ENCODE peak calls at places on chromosomes 1 and 21, in four cellular contexts. T, A, F and P are unnamed samples.

GRCh38 chr1:109214695-109215623 is 1.2 kb downstream of the SARS1 start:
- DNase-seq in T (peak; percentile 93), A (peak; percentile 76), F (no peak), P (peak; percentile 91)

GRCh38 chr1:216221260-216221700 is 202.0 kb downstream of the USH2A start:
- DNase-seq in T (peak; percentile 57), A (peak; percentile 49), F (peak; percentile 82), P (peak; percentile 87)

GRCh38 chr1:22288593-22289241 is 145.8 kb upstream of the WNT4 start:
- DNase-seq in T (no peak), A (no peak), F (no peak), P (peak; percentile 58)

GRCh38 chr21:24759348-24760118 is 847.7 kb downstream of the MRPL39 start:
- DNase-seq in T (no peak), A (no peak), F (no peak), P (no peak)

GRCh38 chr1:233654667-233655432 is 40.9 kb downstream of the KCNK1 start:
- DNase-seq in T (no peak), A (no peak), F (no peak), P (no peak)

GRCh38 chr1:82330330-82330729 is 529.6 kb downstream of the ADGRL2 start:
- DNase-seq in T (no peak), A (no peak), F (no peak), P (no peak)

GRCh38 chr1:203512830-203513578 is 19.1 kb downstream of the OPTC start:
- DNase-seq in T (peak; percentile 18), A (no peak), F (no peak), P (peak; percentile 98)

GRCh38 chr1:187794561-187794960 is 965.8 kb downstream of the PLA2G4A start:
- DNase-seq in T (no peak), A (no peak), F (no peak), P (no peak)

GRCh38 chr1:86156571-86157455 is at the start of gene COL24A1:
- DNase-seq in T (no peak), A (no peak), F (peak; percentile 87), P (peak; percentile 57)

GRCh38 chr1:78688701-78689100 is 39.1 kb downstream of the IFI44 start:
- DNase-seq in T (no peak), A (no peak), F (no peak), P (peak; percentile 42)

GRCh38 chr1:169113613-169114119 is 7.2 kb downstream of the ATP1B1 start:
- DNase-seq in T (peak; percentile 70), A (no peak), F (no peak), P (peak; percentile 94)

GRCh38 chr1:48052923-48053291 is 55.7 kb upstream of the TRABD2B start:
- DNase-seq in T (no peak), A (no peak), F (no peak), P (no peak)

GRCh38 chr1:3022511-3022973 is 1.3 kb downstream of the ACTRT2 start:
- DNase-seq in T (no peak), A (no peak), F (no peak), P (no peak)

GRCh38 chr1:204692852-204693356 is 7.4 kb upstream of the LRRN2 start:
- DNase-seq in T (no peak), A (no peak), F (peak; percentile 53), P (no peak)

GRCh38 chr1:41641483-41641829 is 157.0 kb upstream of the EDN2 start:
- DNase-seq in T (peak; percentile 61), A (no peak), F (no peak), P (no peak)

GRCh38 chr1:228891134-228892034 is 156.1 kb downstream of the RHOU start:
- DNase-seq in T (no peak), A (no peak), F (no peak), P (peak; percentile 49)

GRCh38 chr21:25956993-25957714 is 213.4 kb downstream of the APP start:
- DNase-seq in T (no peak), A (no peak), F (no peak), P (peak; percentile 52)

GRCh38 chr1:235313262-235313661 is 14.7 kb downstream of the ARID4B start:
- DNase-seq in T (no peak), A (no peak), F (no peak), P (no peak)

GRCh38 chr1:96843196-96843595 is 121.6 kb downstream of the PTBP2 start:
- DNase-seq in T (no peak), A (no peak), F (no peak), P (peak; percentile 76)

GRCh38 chr1:164914208-164914607 is 355.2 kb downstream of the PBX1 start:
- DNase-seq in T (no peak), A (no peak), F (no peak), P (peak; percentile 34)

GRCh38 chr1:25549273-25550154 is 6.1 kb downstream of the LDLRAP1 start:
- DNase-seq in T (peak; percentile 95), A (no peak), F (no peak), P (peak; percentile 56)

GRCh38 chr1:2282556-2283270 is 54.6 kb downstream of the SKI start:
- DNase-seq in T (no peak), A (no peak), F (no peak), P (no peak)

GRCh38 chr1:212291505-212292134 is 6.4 kb downstream of the PPP2R5A start:
- DNase-seq in T (peak; percentile 66), A (peak; percentile 35), F (peak; percentile 80), P (peak; percentile 74)

GRCh38 chr1:167090289-167090942 is at the start of gene GPA33:
- DNase-seq in T (peak; percentile 23), A (peak; percentile 60), F (no peak), P (no peak)

GRCh38 chr1:2151252-2151651 is 43.3 kb downstream of the FAAP20 start:
- DNase-seq in T (no peak), A (no peak), F (no peak), P (no peak)

GRCh38 chr1:44359234-44359937 is 4.3 kb upstream of the ERI3 start:
- DNase-seq in T (no peak), A (no peak), F (no peak), P (no peak)

GRCh38 chr1:32858791-32859190 is 11.9 kb downstream of the FNDC5 start:
- DNase-seq in T (no peak), A (no peak), F (no peak), P (no peak)

GRCh38 chr1:212450331-212450881 is 17.7 kb downstream of the NENF start:
- DNase-seq in T (peak; percentile 67), A (no peak), F (peak; percentile 50), P (no peak)

GRCh38 chr1:31787786-31788137 is 23.6 kb upstream of the ADGRB2 start:
- DNase-seq in T (peak; percentile 18), A (no peak), F (no peak), P (no peak)
- H2AFZ ChIP-seq in T (peak overlapping the region; percentile 82), A (peak overlapping the region; percentile 73), F (no peak overlapping the region), P (peak overlapping the region; percentile 74)

GRCh38 chr1:161251579-161251978 is 7.0 kb upstream of the PCP4L1 start:
- DNase-seq in T (no peak), A (no peak), F (no peak), P (no peak)
- H2AFZ ChIP-seq in T (no peak overlapping the region), A (no peak overlapping the region), F (no peak overlapping the region), P (no peak overlapping the region)

DNA sequence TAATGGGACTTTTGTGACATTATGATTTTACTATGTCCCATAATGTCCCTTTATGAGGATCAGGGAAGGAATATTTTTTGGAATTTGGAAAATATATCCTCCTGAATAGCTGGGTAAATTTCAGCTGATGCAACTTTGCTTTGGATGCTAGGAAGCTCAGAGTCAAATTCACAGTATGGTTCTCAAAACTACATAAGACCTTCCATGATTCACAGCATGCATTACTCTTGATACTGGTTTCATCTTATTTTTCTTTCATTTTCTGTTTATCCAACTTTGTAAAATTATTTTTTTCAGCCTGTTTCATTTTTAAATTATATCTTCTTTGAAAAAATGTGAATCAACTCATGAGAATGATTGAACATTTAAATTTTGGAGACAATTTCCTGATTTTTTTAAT is 160.2 kb downstream of the ATP6V1G3 start:
- DNase-seq in T (no peak), A (no peak), F (no peak), P (no peak)
- H2AFZ ChIP-seq in T (no peak overlapping the region), A (no peak overlapping the region), F (no peak overlapping the region), P (no peak overlapping the region)

DNA sequence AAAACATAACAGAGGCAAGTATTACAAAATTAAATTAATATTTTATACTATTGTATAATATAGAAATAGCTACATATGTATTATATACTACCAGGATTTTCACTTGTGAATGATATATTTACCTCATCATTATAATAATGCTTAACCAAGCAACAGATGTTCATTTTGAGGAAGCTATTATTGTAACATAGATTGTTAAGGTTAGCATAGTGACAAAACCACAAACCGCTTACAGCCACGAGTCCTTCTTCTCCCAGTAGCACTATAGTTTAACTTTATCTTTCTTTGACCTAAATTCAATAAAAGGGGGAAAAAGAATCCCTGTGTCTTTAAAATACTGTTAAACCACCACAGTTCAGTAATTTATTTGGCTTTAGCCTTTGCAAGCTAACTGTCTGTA is 1039.4 kb upstream of the B3GALT2 start:
- DNase-seq in T (peak; percentile 86), A (no peak), F (no peak), P (no peak)
- H2AFZ ChIP-seq in T (peak overlapping the region; percentile 78), A (no peak overlapping the region), F (no peak overlapping the region), P (no peak overlapping the region)

GRCh38 chr1:23576338-23577055 is 17.2 kb upstream of the ID3 start:
- DNase-seq in T (peak; percentile 57), A (no peak), F (no peak), P (peak; percentile 30)
- H2AFZ ChIP-seq in T (no peak overlapping the region), A (no peak overlapping the region), F (no peak overlapping the region), P (no peak overlapping the region)

GRCh38 chr1:57202254-57202653 is 221.6 kb downstream of the DAB1 start:
- DNase-seq in T (no peak), A (no peak), F (no peak), P (no peak)
- H2AFZ ChIP-seq in T (no peak overlapping the region), A (no peak overlapping the region), F (no peak overlapping the region), P (no peak overlapping the region)

DNA sequence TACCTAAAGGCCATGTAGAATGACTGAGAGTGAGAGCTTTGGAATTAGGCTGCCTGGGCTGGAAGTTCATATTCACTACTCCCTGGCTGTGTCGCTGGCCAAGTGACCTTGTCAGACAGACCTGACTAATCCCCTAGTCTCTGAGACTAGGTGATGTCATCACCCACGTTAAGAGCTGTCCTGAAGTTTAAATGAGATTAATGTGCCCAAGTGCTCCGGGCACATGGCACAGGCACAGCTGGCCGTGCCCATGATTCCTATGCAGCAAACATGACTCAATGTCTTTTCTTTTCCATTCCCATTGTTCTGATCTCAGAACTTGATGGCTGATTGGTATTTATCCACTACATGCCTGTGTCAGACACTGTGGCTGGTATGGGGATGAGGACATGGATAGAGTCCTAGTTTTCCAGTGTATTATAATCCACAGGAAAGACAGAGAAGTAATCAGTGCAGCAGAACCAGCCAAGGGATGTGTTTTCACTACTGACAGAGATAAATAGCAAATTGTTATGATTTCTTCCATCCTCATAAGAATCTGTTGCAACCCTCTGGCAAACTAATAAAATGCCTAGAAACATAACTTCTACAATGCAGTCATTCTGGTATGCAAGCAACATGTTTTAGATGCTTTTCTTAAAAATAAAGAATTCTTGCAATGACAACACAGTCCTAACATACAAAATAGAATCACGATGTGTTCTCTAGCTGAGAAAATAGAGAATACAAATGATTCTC is 180.9 kb downstream of the PCP4 start:
- DNase-seq in T (no peak), A (no peak), F (no peak), P (no peak)
- H2AFZ ChIP-seq in T (no peak overlapping the region), A (no peak overlapping the region), F (no peak overlapping the region), P (no peak overlapping the region)

DNA sequence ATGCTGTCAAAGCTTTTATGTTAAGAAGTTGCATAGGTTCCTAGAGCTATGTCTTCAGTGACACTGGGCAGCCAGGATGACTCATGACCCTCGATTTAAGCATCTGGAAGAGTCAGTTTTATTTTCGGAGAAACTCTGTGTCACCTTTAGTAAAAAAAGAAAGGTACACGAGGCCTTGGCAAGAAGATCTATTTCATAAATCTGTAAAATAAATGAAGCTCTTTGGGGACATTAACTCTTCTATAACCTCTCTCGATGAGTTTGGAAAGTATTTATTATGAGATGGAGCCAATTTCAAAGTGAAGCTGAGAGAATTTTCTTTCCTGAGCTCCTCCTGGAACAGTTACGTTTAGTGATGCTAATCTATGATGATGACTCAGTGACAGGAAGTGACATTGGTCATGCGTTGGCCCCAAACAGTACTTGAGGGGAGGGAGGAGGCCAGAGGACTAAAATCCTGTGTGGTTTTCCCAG is 156.5 kb downstream of the HLX start:
- DNase-seq in T (no peak), A (no peak), F (no peak), P (peak; percentile 81)
- H2AFZ ChIP-seq in T (no peak overlapping the region), A (no peak overlapping the region), F (no peak overlapping the region), P (no peak overlapping the region)